ENCODE peak calls at places on chromosomes 2 and 18, in eight cellular contexts. J is T-helper 2 cell, Z is A172, D is fibroblast of mammary gland, N is B cell, L is vagina, Q is upper lobe of right lung, H is NAMALWA. B is an unnamed sample.

GRCh38 chr18:1805526-1805925 is 765.8 kb downstream of the METTL4 start:
- DNase-seq in L (no peak), H (no peak), D (no peak), Z (no peak), N (no peak), Q (no peak), J (no peak), B (no peak)

GRCh38 chr18:22912149-22912548 is 21.0 kb upstream of the RBBP8 start:
- DNase-seq in Q (no peak), D (no peak), H (no peak), Z (no peak), N (no peak), L (no peak), J (no peak), B (no peak)

GRCh38 chr18:74283646-74284045 is 8.1 kb downstream of the CYB5A start:
- DNase-seq in L (no peak), Q (no peak), H (no peak), D (no peak), N (no peak), Z (no peak), J (no peak), B (no peak)

GRCh38 chr2:157228946-157229345 is 28.6 kb upstream of the GALNT5 start:
- DNase-seq in Q (no peak), D (no peak), H (no peak), L (no peak), N (no peak), J (no peak), Z (no peak), B (no peak)

GRCh38 chr2:186695081-186695756 is 1.4 kb downstream of the FAM171B start:
- DNase-seq in Q (no peak), H (no peak), Z (peak; percentile 40), J (no peak), D (peak; percentile 75), L (no peak), N (no peak), B (no peak)

GRCh38 chr2:237540823-237541222 is 25.6 kb upstream of the PRLH start:
- DNase-seq in L (no peak), H (no peak), J (no peak), N (no peak), Q (no peak), D (peak; percentile 81), Z (peak; percentile 82), B (peak; percentile 25)

GRCh38 chr2:147006724-147007123 is 838.1 kb upstream of the ACVR2A start:
- DNase-seq in J (no peak), Q (no peak), Z (no peak), L (no peak), N (no peak), H (no peak), D (peak; percentile 86), B (no peak)

GRCh38 chr18:60019463-60019840 is 119.7 kb downstream of the PMAIP1 start:
- DNase-seq in N (no peak), Z (peak; percentile 72), D (peak; percentile 52), Q (no peak), H (no peak), J (no peak), L (no peak), B (peak; percentile 59)

GRCh38 chr2:33373986-33374385 is 102.5 kb upstream of the RASGRP3 start:
- DNase-seq in L (no peak), N (no peak), Q (no peak), D (peak; percentile 95), J (no peak), H (no peak), Z (no peak), B (peak; percentile 59)

GRCh38 chr2:230878599-230878965 is 13.8 kb downstream of the ITM2C start:
- DNase-seq in N (no peak), Z (no peak), D (no peak), L (no peak), J (no peak), Q (peak; percentile 37), H (no peak), B (no peak)

GRCh38 chr2:229910832-229911412 is 10.9 kb downstream of the TRIP12 start:
- DNase-seq in Z (no peak), Q (no peak), D (peak; percentile 43), H (peak; percentile 75), J (no peak), N (peak; percentile 40), L (no peak), B (no peak)

GRCh38 chr2:79292936-79293335 is 133.4 kb upstream of the REG3A start:
- DNase-seq in J (no peak), H (no peak), N (no peak), L (no peak), Q (no peak), Z (no peak), D (no peak), B (no peak)

GRCh38 chr2:75466708-75467311 is 93.9 kb downstream of the EVA1A start:
- DNase-seq in L (no peak), D (peak; percentile 43), N (no peak), Q (no peak), H (peak; percentile 45), Z (peak; percentile 56), J (no peak), B (no peak)

GRCh38 chr18:61797691-61798590 is 94.9 kb downstream of the RNF152 start:
- DNase-seq in H (no peak), D (no peak), Q (no peak), L (no peak), N (no peak), Z (no peak), J (no peak), B (no peak)

GRCh38 chr2:156883828-156884615 is 373.5 kb upstream of the GALNT5 start:
- DNase-seq in L (no peak), Q (no peak), Z (peak; percentile 60), N (no peak), D (peak; percentile 76), H (no peak), J (no peak), B (no peak)

GRCh38 chr2:226772389-226773179 is 27.0 kb downstream of the IRS1 start:
- DNase-seq in H (peak; percentile 96), J (no peak), N (no peak), Z (peak; percentile 81), L (no peak), Q (no peak), D (no peak), B (no peak)

GRCh38 chr2:196225213-196225612 is 53.8 kb upstream of the STK17B start:
- DNase-seq in D (peak; percentile 60), H (no peak), J (no peak), Q (no peak), Z (peak; percentile 30), N (no peak), L (no peak), B (no peak)

GRCh38 chr18:62452280-62452824 is 70.5 kb upstream of the ZCCHC2 start:
- DNase-seq in H (no peak), L (no peak), Z (no peak), J (no peak), N (no peak), D (peak; percentile 67), Q (no peak), B (no peak)

GRCh38 chr2:219434718-219435525 is at the start of gene SPEG:
- DNase-seq in N (no peak), Z (no peak), Q (no peak), J (no peak), D (no peak), L (no peak), H (no peak), B (no peak)

GRCh38 chr2:120470041-120470716 is 124.2 kb downstream of the INHBB start:
- DNase-seq in H (no peak), Q (peak; percentile 91), L (no peak), J (no peak), N (no peak), D (peak; percentile 95), Z (peak; percentile 64), B (peak; percentile 90)

GRCh38 chr18:67608909-67609308 is 92.4 kb upstream of the DSEL start:
- DNase-seq in Q (no peak), L (no peak), N (no peak), Z (no peak), J (no peak), D (peak; percentile 60), H (no peak), B (no peak)

GRCh38 chr2:73256618-73256922 is 22.5 kb downstream of the CCT7 start:
- DNase-seq in N (no peak), J (no peak), H (no peak), D (no peak), L (no peak), Z (no peak), Q (no peak), B (no peak)

GRCh38 chr2:95056461-95057459 is 31.3 kb downstream of the MAL start:
- DNase-seq in H (no peak), Z (peak; percentile 66), Q (peak; percentile 27), L (no peak), N (no peak), J (no peak), D (no peak), B (no peak)

GRCh38 chr18:58359226-58360019 is 269.5 kb downstream of the ALPK2 start:
- DNase-seq in N (no peak), Q (no peak), H (no peak), J (no peak), D (peak; percentile 45), L (no peak), Z (no peak), B (no peak)

GRCh38 chr2:117693166-117693565 is 121.3 kb upstream of the DDX18 start:
- DNase-seq in L (no peak), N (no peak), J (no peak), Q (no peak), Z (no peak), D (no peak), H (no peak), B (no peak)

GRCh38 chr2:113677327-113677726 is 50.3 kb downstream of the RABL2A start:
- DNase-seq in D (no peak), N (no peak), Q (no peak), L (no peak), H (no peak), Z (no peak), J (no peak), B (no peak)

GRCh38 chr18:69557246-69557781 is 156.6 kb downstream of the DOK6 start:
- DNase-seq in D (no peak), L (no peak), Q (no peak), H (no peak), J (no peak), Z (no peak), N (no peak), B (no peak)

GRCh38 chr18:79796531-79797390 is 977 bp upstream of the KCNG2 start:
- DNase-seq in Q (peak; percentile 57), L (no peak), N (no peak), H (no peak), D (peak; percentile 31), J (no peak), Z (no peak), B (no peak)

GRCh38 chr2:12155308-12156061 is 409.1 kb downstream of the LPIN1 start:
- DNase-seq in L (no peak), Q (no peak), N (no peak), J (no peak), D (peak; percentile 86), H (no peak), Z (peak; percentile 91), B (peak; percentile 45)

GRCh38 chr2:202261531-202261930 is 4.0 kb upstream of the NOP58 start:
- DNase-seq in L (no peak), Z (no peak), N (no peak), H (no peak), D (no peak), J (no peak), Q (no peak), B (peak; percentile 46)

GRCh38 chr2:42492691-42493467 is 903 bp downstream of the KCNG3 start:
- DNase-seq in N (no peak), L (no peak), J (peak; percentile 7), Z (no peak), D (no peak), Q (peak; percentile 70), H (no peak), B (no peak)

GRCh38 chr2:204124140-204124750 is 187.7 kb downstream of the ICOS start:
- DNase-seq in N (no peak), L (no peak), J (no peak), D (no peak), H (no peak), Q (no peak), Z (no peak), B (no peak)

GRCh38 chr2:4139711-4140110 is 436.3 kb downstream of the DCDC2C start:
- DNase-seq in H (no peak), D (no peak), N (no peak), J (no peak), Q (no peak), Z (no peak), L (no peak), B (no peak)

GRCh38 chr2:128654404-128654803 is 335.7 kb upstream of the HS6ST1 start:
- DNase-seq in N (no peak), L (no peak), D (no peak), J (no peak), H (no peak), Q (no peak), Z (no peak), B (no peak)